ENCODE peak calls at places on chromosomes 1 and 21, in seven cellular contexts. Y is heart left ventricle, H is foreskin fibroblast, O is cardiac muscle cell, X is progenitor cell of endocrine pancreas, J is H9, A is A549. Q is an unnamed sample.

GRCh38 chr1:172322219-172323061 is 98.0 kb upstream of the C1orf105 start:
- DNase-seq in Y (peak; percentile 70), H (peak; percentile 97), O (no peak), X (no peak), J (no peak), A (peak; percentile 59), Q (no peak)

GRCh38 chr1:207711285-207711684 is 40.6 kb upstream of the CD46 start:
- DNase-seq in Y (no peak), H (no peak), O (no peak), X (no peak), J (peak; percentile 73), A (peak; percentile 27), Q (no peak)

GRCh38 chr1:1205769-1206375 is 520 bp downstream of the TNFRSF18 start:
- DNase-seq in Y (peak; percentile 19), H (no peak), O (no peak), X (no peak), J (no peak), A (no peak), Q (peak; percentile 20)

GRCh38 chr1:53107570-53108322 is 34.7 kb downstream of the SLC1A7 start:
- DNase-seq in Y (no peak), H (peak; percentile 74), O (no peak), X (no peak), J (no peak), A (peak; percentile 55), Q (no peak)

GRCh38 chr21:17818158-17819113 is 720 bp downstream of the C21orf91 start:
- DNase-seq in Y (peak; percentile 35), H (peak; percentile 15), O (peak; percentile 59), X (peak; percentile 25), J (peak; percentile 46), A (peak; percentile 1), Q (peak; percentile 64)

GRCh38 chr1:147417024-147417423 is 124.3 kb upstream of the BCL9 start:
- DNase-seq in Y (no peak), H (no peak), O (no peak), X (no peak), J (no peak), A (no peak), Q (no peak)

GRCh38 chr1:26951821-26952497 is 8.3 kb downstream of the KDF1 start:
- DNase-seq in Y (no peak), H (no peak), O (no peak), X (no peak), J (no peak), A (no peak), Q (no peak)

GRCh38 chr1:201405484-201405831 is 6.3 kb upstream of the LAD1 start:
- DNase-seq in Y (no peak), H (no peak), O (no peak), X (peak; percentile 25), J (no peak), A (peak; percentile 62), Q (no peak)

GRCh38 chr1:43978551-43979260 is at the start of gene B4GALT2:
- DNase-seq in Y (peak; percentile 42), H (no peak), O (peak; percentile 46), X (peak; percentile 34), J (peak; percentile 68), A (no peak), Q (no peak)

GRCh38 chr1:67571406-67571805 is 113.6 kb upstream of the GADD45A start:
- DNase-seq in Y (no peak), H (no peak), O (no peak), X (no peak), J (no peak), A (no peak), Q (no peak)

GRCh38 chr1:209323743-209324142 is 259.8 kb upstream of the CAMK1G start:
- DNase-seq in Y (no peak), H (no peak), O (no peak), X (no peak), J (no peak), A (no peak), Q (no peak)

GRCh38 chr1:19007491-19008441 is 51.3 kb upstream of the IFFO2 start:
- DNase-seq in Y (no peak), H (no peak), O (no peak), X (no peak), J (no peak), A (peak; percentile 21), Q (no peak)

GRCh38 chr1:1068374-1069060 is 5.6 kb downstream of the RNF223 start:
- DNase-seq in Y (no peak), H (no peak), O (peak; percentile 23), X (peak; percentile 61), J (peak; percentile 74), A (peak; percentile 35), Q (no peak)

GRCh38 chr1:169879034-169879835 is 14.5 kb downstream of the SCYL3 start:
- DNase-seq in Y (no peak), H (no peak), O (no peak), X (no peak), J (no peak), A (no peak), Q (no peak)

GRCh38 chr1:214379254-214379970 is 98.5 kb downstream of the SMYD2 start:
- DNase-seq in Y (no peak), H (no peak), O (no peak), X (no peak), J (no peak), A (no peak), Q (no peak)

GRCh38 chr21:15472641-15473040 is 257.1 kb upstream of the USP25 start:
- DNase-seq in Y (no peak), H (no peak), O (no peak), X (no peak), J (no peak), A (no peak), Q (no peak)

GRCh38 chr1:75725861-75726361 is 1.4 kb downstream of the ACADM start:
- DNase-seq in Y (no peak), H (no peak), O (no peak), X (no peak), J (no peak), A (no peak), Q (no peak)

GRCh38 chr1:31181515-31182343 is 58.0 kb downstream of the NKAIN1 start:
- DNase-seq in Y (peak; percentile 55), H (peak; percentile 14), O (peak; percentile 61), X (peak; percentile 54), J (peak; percentile 82), A (peak; percentile 46), Q (no peak)

GRCh38 chr21:32423320-32423719 is 10.8 kb downstream of the EVA1C start:
- DNase-seq in Y (no peak), H (peak; percentile 82), O (no peak), X (no peak), J (no peak), A (no peak), Q (no peak)

GRCh38 chr1:247079141-247079874 is 697 bp upstream of the ZNF670 start:
- DNase-seq in Y (no peak), H (no peak), O (peak; percentile 10), X (no peak), J (peak; percentile 55), A (no peak), Q (no peak)

DNA sequence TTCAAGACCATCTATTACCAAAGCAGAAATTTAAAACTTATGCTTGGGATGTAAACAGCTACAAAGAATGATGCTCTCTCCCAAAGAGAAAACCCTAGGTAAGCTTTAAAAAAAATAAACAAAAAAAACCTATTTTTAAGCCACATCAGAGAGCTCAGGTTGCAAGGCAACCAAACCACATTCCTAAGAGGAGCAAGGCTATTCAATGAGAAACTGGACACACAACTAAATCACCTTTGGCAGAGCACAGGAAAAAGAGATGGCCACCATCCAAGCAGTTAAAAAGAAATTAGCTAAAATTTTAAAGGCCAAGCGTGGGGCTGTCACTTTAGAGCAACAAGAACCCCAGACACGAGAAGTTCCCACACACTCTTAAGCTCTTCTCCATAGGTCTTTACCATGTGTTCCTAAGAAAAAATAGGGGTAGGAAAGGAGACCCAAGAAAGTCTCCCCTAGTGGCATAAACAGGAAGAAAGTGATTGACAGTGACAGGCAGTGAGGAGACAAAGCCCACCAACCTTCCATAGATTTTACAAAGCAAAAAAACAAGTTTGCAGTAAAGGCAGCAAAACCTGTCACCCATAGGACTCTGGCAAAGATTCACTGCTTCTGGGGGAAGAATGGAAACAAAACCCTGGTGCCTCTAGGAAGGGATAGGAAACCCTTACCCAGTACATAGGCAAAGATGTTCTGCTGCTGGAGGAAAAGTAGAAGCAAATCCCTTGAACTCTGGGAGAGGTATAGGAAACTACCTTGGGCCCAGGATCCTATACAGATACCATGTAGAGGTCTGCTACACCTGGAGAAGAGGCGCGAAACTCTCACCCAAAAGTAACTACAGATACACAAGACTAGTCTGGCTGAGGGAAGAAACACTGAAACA is 68.5 kb downstream of the FOXJ3 start:
- DNase-seq in Y (no peak), H (no peak), O (no peak), X (no peak), J (no peak), A (no peak), Q (no peak)
- TF ChIP-seq CTCF in Y (peak; percentile 12), H (no peak), O (no peak), X (peak; percentile 14), J (peak; percentile 53), A (no peak), Q (peak; percentile 14)

DNA sequence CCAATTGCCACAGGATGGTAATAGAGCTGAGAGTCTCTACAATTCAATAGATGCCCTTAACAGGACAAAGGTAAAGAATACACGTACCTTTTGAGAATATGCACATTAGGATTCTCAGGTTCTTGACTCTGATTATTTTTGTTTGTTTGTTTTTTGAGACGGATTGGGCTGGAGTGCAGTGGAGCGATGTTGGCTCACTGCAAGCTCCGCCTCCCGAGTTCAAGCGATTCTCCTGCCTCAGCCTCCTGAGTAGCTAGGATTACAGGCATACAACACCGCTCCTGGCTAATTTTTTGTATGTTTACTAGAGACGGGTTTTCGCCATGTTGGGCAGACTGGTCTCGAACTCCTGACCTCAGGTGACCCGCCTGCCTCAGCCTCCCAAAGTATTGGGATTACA is 48.4 kb downstream of the TIAM1 start:
- DNase-seq in Y (no peak), H (no peak), O (no peak), X (no peak), J (no peak), A (no peak), Q (no peak)
- TF ChIP-seq CTCF in Y (no peak), H (no peak), O (no peak), X (no peak), J (no peak), A (no peak), Q (no peak)

DNA sequence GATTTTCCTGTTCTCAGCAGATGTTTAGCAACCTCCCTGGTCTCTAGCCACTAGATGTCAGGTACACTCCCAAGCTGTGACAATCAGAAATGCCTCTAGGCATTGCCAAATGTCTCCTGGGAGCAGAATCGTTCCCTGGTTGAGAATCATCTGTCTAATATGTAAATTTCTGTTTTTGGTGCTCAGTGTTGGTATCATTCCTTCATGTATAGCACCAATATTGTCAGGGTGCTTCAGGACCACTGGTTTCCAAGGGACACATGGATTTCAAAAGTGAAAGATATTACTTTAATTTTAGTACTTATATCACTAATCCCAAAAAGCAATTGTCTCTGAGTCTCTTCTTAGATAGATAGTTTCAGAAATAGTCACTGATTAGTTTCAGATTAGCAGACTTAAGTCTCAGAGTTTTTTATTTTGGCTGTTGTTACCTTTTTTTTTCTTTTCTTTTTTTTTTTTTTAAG is 160.1 kb downstream of the PTPRC start:
- DNase-seq in Y (no peak), H (no peak), O (no peak), X (no peak), J (no peak), A (no peak), Q (no peak)
- TF ChIP-seq CTCF in Y (peak; percentile 20), H (no peak), O (no peak), X (no peak), J (no peak), A (no peak), Q (no peak)

DNA sequence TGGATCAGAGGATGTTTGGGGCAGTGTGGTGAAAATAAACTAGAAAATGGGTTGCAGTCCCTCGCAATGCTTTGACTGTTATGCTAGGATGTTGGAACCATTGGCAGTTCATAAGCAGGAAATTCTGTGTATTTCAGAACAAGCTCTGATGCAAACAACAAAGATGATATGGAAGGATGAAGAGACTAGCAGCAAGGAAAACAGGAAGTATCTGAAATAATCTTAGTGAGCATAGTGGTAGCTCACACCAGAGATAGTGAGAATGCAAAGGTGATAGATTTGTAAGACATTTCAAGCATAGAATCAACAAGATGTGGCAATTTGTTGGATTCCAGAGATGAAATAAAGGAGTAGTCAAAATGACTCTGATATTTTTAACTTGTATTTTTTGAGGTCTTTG is 11.1 kb upstream of the RCC1 start:
- DNase-seq in Y (no peak), H (no peak), O (no peak), X (no peak), J (no peak), A (no peak), Q (no peak)
- TF ChIP-seq CTCF in Y (no peak), H (no peak), O (no peak), X (no peak), J (no peak), A (no peak), Q (no peak)

Q was measured in mesothelial cell of epicardium.